ENCODE peak calls at places on chromosome 4, in eight cellular contexts. S, C, P, K, X, B, M and G are unnamed samples.

GRCh38 chr4:26022346-26022891 is 108.4 kb downstream of the SMIM20 start:
- DNase-seq in S (peak; percentile 93), C (no peak), P (no peak), K (peak; percentile 4), X (no peak), B (no peak), M (peak; percentile 46), G (peak; percentile 72)

GRCh38 chr4:74444891-74445642 is at the start of gene AREG:
- DNase-seq in S (peak; percentile 79), C (peak; percentile 89), P (peak; percentile 79), K (peak; percentile 78), X (peak; percentile 18), B (peak; percentile 17), M (peak; percentile 69), G (peak; percentile 96)

GRCh38 chr4:75555294-75556164 is at the start of gene ODAPH:
- DNase-seq in S (peak; percentile 29), C (no peak), P (peak; percentile 22), K (no peak), X (no peak), B (no peak), M (no peak), G (peak; percentile 71)

GRCh38 chr4:172202480-172203076 is 389.4 kb downstream of the GALNTL6 start:
- DNase-seq in S (peak; percentile 49), C (no peak), P (peak; percentile 2), K (no peak), X (peak; percentile 31), B (peak; percentile 12), M (no peak), G (peak; percentile 69)

GRCh38 chr4:152255437-152255836 is 280.5 kb downstream of the FBXW7 start:
- DNase-seq in S (peak; percentile 42), C (no peak), P (peak; percentile 26), K (no peak), X (no peak), B (no peak), M (peak; percentile 28), G (peak; percentile 21)

GRCh38 chr4:21765810-21766407 is 182.7 kb downstream of the KCNIP4 start:
- DNase-seq in S (peak; percentile 57), C (no peak), P (no peak), K (peak; percentile 78), X (peak; percentile 41), B (no peak), M (no peak), G (peak; percentile 78)

GRCh38 chr4:40990202-40990898 is 224.0 kb downstream of the APBB2 start:
- DNase-seq in S (peak; percentile 97), C (no peak), P (peak; percentile 62), K (no peak), X (no peak), B (peak; percentile 94), M (no peak), G (peak; percentile 97)

GRCh38 chr4:107792691-107793090 is 32.0 kb upstream of the SGMS2 start:
- DNase-seq in S (no peak), C (no peak), P (no peak), K (no peak), X (no peak), B (no peak), M (no peak), G (no peak)

GRCh38 chr4:155666701-155667537 is at the start of gene GUCY1A1:
- DNase-seq in S (no peak), C (peak; percentile 67), P (peak; percentile 77), K (peak; percentile 74), X (no peak), B (no peak), M (peak; percentile 42), G (peak; percentile 18)

GRCh38 chr4:3681191-3681590 is 85.0 kb upstream of the ADRA2C start:
- DNase-seq in S (no peak), C (no peak), P (no peak), K (no peak), X (no peak), B (no peak), M (no peak), G (no peak)

GRCh38 chr4:184280591-184281071 is 63.0 kb upstream of the ENPP6 start:
- DNase-seq in S (no peak), C (peak; percentile 21), P (peak; percentile 62), K (peak; percentile 24), X (peak; percentile 64), B (no peak), M (no peak), G (no peak)

GRCh38 chr4:186623546-186623945 is 68.2 kb upstream of the MTNR1A start:
- DNase-seq in S (peak; percentile 28), C (no peak), P (no peak), K (no peak), X (no peak), B (no peak), M (no peak), G (no peak)

GRCh38 chr4:23717528-23718248 is 172.2 kb downstream of the PPARGC1A start:
- DNase-seq in S (peak; percentile 42), C (no peak), P (no peak), K (peak; percentile 53), X (peak; percentile 39), B (no peak), M (no peak), G (peak; percentile 28)

GRCh38 chr4:180261346-180261745 is 1981.9 kb upstream of the TENM3 start:
- DNase-seq in S (no peak), C (no peak), P (no peak), K (no peak), X (no peak), B (no peak), M (no peak), G (no peak)

GRCh38 chr4:188822698-188823097 is 683.5 kb downstream of the TRIML1 start:
- DNase-seq in S (no peak), C (no peak), P (no peak), K (no peak), X (no peak), B (no peak), M (no peak), G (no peak)

GRCh38 chr4:78604988-78605387 is 53.4 kb downstream of the ANXA3 start:
- DNase-seq in S (no peak), C (no peak), P (no peak), K (no peak), X (no peak), B (no peak), M (no peak), G (no peak)

GRCh38 chr4:26049447-26049846 is 135.4 kb downstream of the SMIM20 start:
- DNase-seq in S (no peak), C (no peak), P (no peak), K (no peak), X (no peak), B (no peak), M (no peak), G (no peak)

GRCh38 chr4:125389713-125390112 is 75.0 kb downstream of the FAT4 start:
- DNase-seq in S (peak; percentile 95), C (no peak), P (no peak), K (no peak), X (no peak), B (peak; percentile 71), M (no peak), G (peak; percentile 94)

GRCh38 chr4:24404281-24404680 is 180.1 kb downstream of the DHX15 start:
- DNase-seq in S (peak; percentile 15), C (no peak), P (no peak), K (no peak), X (no peak), B (no peak), M (no peak), G (no peak)

GRCh38 chr4:87560802-87561201 is 31.6 kb upstream of the SPARCL1 start:
- DNase-seq in S (peak; percentile 51), C (no peak), P (no peak), K (no peak), X (no peak), B (no peak), M (no peak), G (no peak)

GRCh38 chr4:122456228-122457106 is at the start of gene IL2:
- DNase-seq in S (no peak), C (no peak), P (no peak), K (no peak), X (no peak), B (no peak), M (no peak), G (no peak)

GRCh38 chr4:122453384-122454000 is 3.0 kb downstream of the IL2 start:
- DNase-seq in S (no peak), C (no peak), P (no peak), K (no peak), X (no peak), B (no peak), M (no peak), G (no peak)

DNA sequence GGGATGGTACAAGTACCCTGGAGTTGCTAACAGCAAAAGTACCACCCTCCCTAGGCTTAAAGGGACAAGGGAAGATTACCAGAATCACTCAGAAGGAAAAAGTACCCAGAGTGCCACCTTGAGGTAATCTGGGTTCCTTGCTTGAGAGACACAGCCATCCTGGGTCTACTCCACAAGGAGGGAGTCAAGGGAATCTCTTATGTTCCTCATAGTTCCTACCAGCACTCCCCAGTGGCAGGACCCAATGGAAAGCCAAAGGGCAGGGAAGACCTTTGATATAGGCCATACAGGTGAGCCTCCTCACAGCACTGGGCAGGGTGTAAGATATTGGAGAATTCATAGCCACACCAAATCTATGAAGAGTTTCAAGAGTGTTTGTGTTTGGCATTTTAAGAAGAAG is 5.7 kb downstream of the IL2 start:
- DNase-seq in S (peak; percentile 35), C (no peak), P (no peak), K (no peak), X (peak; percentile 4), B (peak; percentile 9), M (no peak), G (peak; percentile 48)
- TF ChIP-seq CTCF in S (peak; percentile 49), C (no peak), P (peak; percentile 38), K (no peak), X (peak; percentile 51), B (peak; percentile 19), M (no peak), G (peak; percentile 56)

DNA sequence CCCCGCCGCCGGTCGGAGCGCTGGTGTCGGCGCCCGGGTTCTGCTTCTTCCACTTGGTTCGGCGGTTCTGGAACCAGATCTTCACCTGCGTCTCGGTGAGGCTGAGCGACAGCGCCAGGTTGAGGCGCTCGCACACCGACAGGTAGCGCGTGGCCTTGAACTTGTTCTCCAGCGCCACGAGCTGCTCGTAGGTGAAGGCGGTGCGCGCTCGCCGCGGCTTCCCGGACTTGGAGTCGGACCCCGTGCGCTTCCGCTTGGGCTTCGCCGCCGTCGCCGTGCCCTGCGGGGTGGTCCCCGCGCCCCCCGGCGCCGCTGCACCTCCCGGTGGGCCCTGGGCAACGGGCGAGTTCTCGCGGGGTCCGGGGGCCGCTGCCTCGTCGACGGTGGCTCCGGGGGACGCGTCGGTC is 3.1 kb downstream of the NKX1-1 start:
- DNase-seq in S (no peak), C (no peak), P (no peak), K (peak; percentile 11), X (no peak), B (no peak), M (no peak), G (no peak)
- H3K4me3 ChIP-seq in S (no peak overlapping the region), C (no peak overlapping the region), P (no peak overlapping the region), K (no peak overlapping the region), X (no peak overlapping the region), B (no peak overlapping the region), M (peak overlapping the region; percentile 33), G (no peak overlapping the region)

GRCh38 chr4:38184404-38184803 is 224.2 kb downstream of the PTTG2 start:
- DNase-seq in S (no peak), C (no peak), P (no peak), K (no peak), X (no peak), B (no peak), M (no peak), G (peak; percentile 30)
- TF ChIP-seq CTCF in S (peak; percentile 39), C (no peak), P (peak; percentile 33), K (no peak), X (no peak), B (peak; percentile 13), M (no peak), G (peak; percentile 59)

GRCh38 chr4:6469898-6470501 is 2.4 kb downstream of the PPP2R2C start:
- DNase-seq in S (no peak), C (peak; percentile 28), P (no peak), K (peak; percentile 42), X (no peak), B (no peak), M (no peak), G (no peak)
- H3K4me3 ChIP-seq in S (no peak overlapping the region), C (peak overlapping the region; percentile 35), P (no peak overlapping the region), K (no peak overlapping the region), X (no peak overlapping the region), B (no peak overlapping the region), M (peak overlapping the region; percentile 58), G (peak overlapping the region; percentile 48)